ENCODE peak calls at places on chromosomes 11 and 22, in seven cellular contexts. P is HCT116, R is GM23338, W is hepatocyte, B is GM23248, S is PC-3, G is PC-9. H is an unnamed sample.

GRCh38 chr11:37061426-37061825 is 463.4 kb upstream of the RAG2 start:
- DNase-seq in R (no peak), W (no peak), B (no peak), S (peak; percentile 3), P (no peak), G (no peak), H (no peak)

GRCh38 chr11:115905331-115905730 is 401.1 kb upstream of the CADM1 start:
- DNase-seq in G (no peak), S (no peak), B (no peak), P (no peak), R (no peak), W (no peak), H (no peak)

GRCh38 chr11:61853698-61854169 is 25.6 kb downstream of the FADS2 start:
- DNase-seq in B (no peak), R (no peak), S (no peak), W (no peak), G (no peak), P (no peak), H (no peak)

GRCh38 chr11:2751523-2752203 is 51.9 kb upstream of the KCNQ1OT1 start:
- DNase-seq in B (no peak), S (no peak), W (no peak), R (no peak), G (no peak), P (no peak), H (no peak)

GRCh38 chr22:36329217-36330078 is 58.3 kb downstream of the MYH9 start:
- DNase-seq in B (peak; percentile 72), R (peak; percentile 99), P (peak; percentile 52), G (peak; percentile 96), S (peak; percentile 95), W (peak; percentile 78), H (no peak)

GRCh38 chr22:29117799-29118477 is 45.1 kb downstream of the KREMEN1 start:
- DNase-seq in S (no peak), B (peak; percentile 48), W (no peak), R (no peak), P (no peak), G (no peak), H (no peak)

GRCh38 chr11:64379160-64379559 is 20.2 kb downstream of the RPS6KA4 start:
- DNase-seq in B (no peak), G (no peak), S (no peak), W (no peak), P (no peak), R (no peak), H (no peak)

GRCh38 chr11:94958118-94958517 is 15.2 kb downstream of the CWC15 start:
- DNase-seq in B (peak; percentile 78), P (no peak), R (no peak), S (peak; percentile 13), G (no peak), W (peak; percentile 20), H (no peak)

GRCh38 chr11:117586392-117586791 is 210.6 kb downstream of the DSCAML1 start:
- DNase-seq in W (no peak), S (no peak), B (no peak), G (no peak), R (no peak), P (no peak), H (no peak)

GRCh38 chr11:17883946-17884345 is 128.9 kb downstream of the SERGEF start:
- DNase-seq in W (no peak), P (no peak), B (no peak), G (no peak), R (peak; percentile 27), S (no peak), H (no peak)

GRCh38 chr11:17755891-17756290 is 21.3 kb downstream of the KCNC1 start:
- DNase-seq in B (no peak), G (no peak), S (no peak), R (no peak), W (no peak), P (no peak), H (no peak)

GRCh38 chr11:61488651-61489291 is 19.8 kb upstream of the LRRC10B start:
- DNase-seq in S (peak; percentile 90), B (peak; percentile 38), G (peak; percentile 81), R (peak; percentile 68), P (no peak), W (peak; percentile 77), H (no peak)

GRCh38 chr22:28246392-28246791 is 327.3 kb upstream of the PITPNB start:
- DNase-seq in B (peak; percentile 88), R (no peak), G (no peak), W (no peak), S (no peak), P (no peak), H (no peak)

GRCh38 chr22:46686221-46686872 is 51.7 kb downstream of the CERK start:
- DNase-seq in S (no peak), W (no peak), B (no peak), P (no peak), G (no peak), R (no peak), H (no peak)

GRCh38 chr11:112599861-112600533 is 339.3 kb upstream of the PLET1 start:
- DNase-seq in G (no peak), B (peak; percentile 7), W (no peak), R (no peak), P (no peak), S (no peak), H (no peak)

GRCh38 chr11:111735262-111736116 is 30.7 kb downstream of the PPP2R1B start:
- DNase-seq in R (no peak), G (peak; percentile 84), B (peak; percentile 99), S (peak; percentile 99), W (peak; percentile 84), P (no peak), H (no peak)

GRCh38 chr11:13983081-13983751 is 20.7 kb downstream of the SPON1 start:
- DNase-seq in S (no peak), R (no peak), W (peak; percentile 51), P (no peak), G (no peak), B (peak; percentile 49), H (no peak)

GRCh38 chr11:72041364-72042058 is 38.8 kb downstream of the NUMA1 start:
- DNase-seq in G (peak; percentile 66), W (peak; percentile 82), R (peak; percentile 52), B (peak; percentile 91), S (peak; percentile 55), P (peak; percentile 40), H (peak; percentile 33)

GRCh38 chr11:72040497-72041363 is 39.6 kb downstream of the NUMA1 start:
- DNase-seq in S (peak; percentile 96), R (peak; percentile 74), B (peak; percentile 94), W (peak; percentile 95), G (peak; percentile 90), P (peak; percentile 72), H (peak; percentile 74)

GRCh38 chr11:72038491-72038890 is 39.8 kb downstream of the IL18BP start:
- DNase-seq in P (no peak), B (peak; percentile 86), R (no peak), S (peak; percentile 42), G (no peak), W (peak; percentile 59), H (no peak)

GRCh38 chr11:72039108-72039850 is 40.6 kb downstream of the IL18BP start:
- DNase-seq in G (no peak), W (peak; percentile 67), R (peak; percentile 19), B (peak; percentile 63), S (no peak), P (no peak), H (no peak)

DNA sequence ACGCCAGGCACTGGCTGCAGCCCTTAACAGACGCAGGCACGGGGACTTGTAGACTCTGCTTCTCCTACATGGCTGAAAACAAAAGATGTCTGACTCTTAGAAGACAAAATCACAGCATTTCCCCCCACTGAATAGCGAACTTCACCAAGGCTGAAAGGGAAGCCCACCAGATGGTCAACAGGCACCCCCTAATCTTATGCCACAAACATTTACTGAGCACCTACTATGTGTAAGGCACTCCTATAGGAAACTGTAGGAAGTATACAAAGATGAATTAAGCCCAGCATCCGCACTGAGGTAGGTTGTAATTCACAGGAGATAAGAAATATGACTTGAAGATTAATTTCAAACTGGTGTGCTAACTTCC is 38.3 kb downstream of the NUMA1 start:
- DNase-seq in G (no peak), S (no peak), P (no peak), R (no peak), W (no peak), B (no peak), H (no peak)
- H2AFZ ChIP-seq in G (no peak overlapping the region), S (peak overlapping the region; percentile 79), P (no peak overlapping the region), R (peak overlapping the region; percentile 8), W (peak overlapping the region; percentile 47), B (peak overlapping the region; percentile 87), H (peak overlapping the region; percentile 21)

GRCh38 chr11:92311616-92312449 is 87.2 kb downstream of the FAT3 start:
- DNase-seq in B (no peak), G (no peak), S (peak; percentile 31), P (no peak), R (peak; percentile 92), W (no peak), H (no peak)
- H3K9me2 ChIP-seq in B (no peaks in the 10 kb centered on the region), G (no peaks in the 10 kb centered on the region), S (no peaks in the 10 kb centered on the region), P (no peaks in the 10 kb centered on the region), R (no peaks in the 10 kb centered on the region), W (no peaks in the 10 kb centered on the region), H (no peaks in the 10 kb centered on the region)

DNA sequence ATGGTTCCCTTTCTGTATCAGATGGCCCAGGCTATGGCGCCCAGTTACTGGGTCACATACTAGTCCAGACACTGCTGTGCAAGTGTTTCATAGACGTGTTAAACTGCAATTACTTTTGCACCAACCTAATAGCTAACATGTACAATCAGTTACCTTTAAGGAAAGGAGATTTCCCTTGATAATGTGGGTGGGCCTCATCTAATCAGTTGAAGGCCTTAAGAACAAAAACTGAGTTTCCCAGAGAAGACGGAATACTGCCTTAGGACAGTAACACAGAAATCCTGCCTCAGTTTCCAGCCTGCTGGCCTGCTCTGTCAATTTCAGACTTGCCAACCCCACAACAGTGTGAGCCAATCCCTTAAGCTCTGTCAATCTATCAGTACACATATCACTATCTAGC is 229.9 kb upstream of the SYN3 start:
- DNase-seq in S (no peak), P (no peak), W (no peak), R (no peak), B (no peak), G (no peak), H (no peak)
- TF ChIP-seq EZH2 in S (no peak), P (no peak), W (no peak), R (no peak), B (no peak), G (no peak), H (no peak)

GRCh38 chr11:132961453-132961852 is 570.8 kb downstream of the OPCML start:
- DNase-seq in R (no peak), B (no peak), S (no peak), W (no peak), P (no peak), G (no peak), H (no peak)

GRCh38 chr11:132960679-132961078 is 571.6 kb downstream of the OPCML start:
- DNase-seq in P (no peak), B (no peak), S (no peak), G (no peak), W (no peak), R (no peak), H (no peak)

GRCh38 chr11:132962026-132962425 is 570.3 kb downstream of the OPCML start:
- DNase-seq in G (no peak), P (no peak), B (peak; percentile 90), S (no peak), R (no peak), W (peak; percentile 16), H (no peak)

GRCh38 chr11:132959663-132960062 is 572.6 kb downstream of the OPCML start:
- DNase-seq in G (no peak), W (no peak), R (no peak), S (no peak), B (no peak), P (no peak), H (no peak)

DNA sequence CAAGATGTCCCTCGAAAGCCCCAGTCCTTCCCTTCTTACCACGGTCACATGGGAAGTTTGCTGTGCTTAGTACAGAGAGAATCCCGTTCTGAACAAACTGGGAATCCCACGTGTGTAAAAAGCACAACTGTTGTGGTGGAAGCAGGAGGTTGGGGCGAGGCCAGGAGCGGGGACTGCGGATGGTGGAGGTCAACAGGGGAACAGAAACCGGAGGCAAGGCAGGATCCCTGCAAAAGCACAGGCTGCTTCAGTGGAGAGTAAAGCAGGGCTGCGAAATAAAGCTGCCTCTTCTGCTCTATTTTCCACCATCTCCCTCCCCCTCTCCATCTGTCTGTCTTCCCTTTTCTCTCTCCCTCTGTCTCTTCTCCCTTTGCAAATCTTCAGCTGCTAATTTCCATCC is 572.0 kb downstream of the OPCML start:
- DNase-seq in W (no peak), B (no peak), R (no peak), G (no peak), S (no peak), P (no peak), H (no peak)
- H2AFZ ChIP-seq in W (no peak overlapping the region), B (no peak overlapping the region), R (peak overlapping the region; percentile 63), G (no peak overlapping the region), S (no peak overlapping the region), P (no peak overlapping the region), H (no peak overlapping the region)

H was measured in MM.1S.